ENCODE peak calls at places on chromosomes 2 and 18, in four cellular contexts. G is breast epithelium, R is right atrium auricular region, H is cardiac muscle cell. W is an unnamed sample.

GRCh38 chr18:46054956-46055831 is 16.9 kb downstream of the PSTPIP2 start:
- DNase-seq in G (no peak), R (no peak), H (no peak), W (no peak)

GRCh38 chr2:42879913-42880737 is 87.7 kb upstream of the HAAO start:
- DNase-seq in G (peak; percentile 17), R (no peak), H (no peak), W (no peak)

GRCh38 chr2:44137872-44138551 is 30.7 kb upstream of the PPM1B start:
- DNase-seq in G (no peak), R (no peak), H (no peak), W (no peak)

GRCh38 chr2:31011565-31011964 is 126.7 kb downstream of the GALNT14 start:
- DNase-seq in G (no peak), R (no peak), H (no peak), W (no peak)

GRCh38 chr2:72220170-72220569 is 72.5 kb upstream of the CYP26B1 start:
- DNase-seq in G (no peak), R (no peak), H (peak; percentile 42), W (peak; percentile 16)

GRCh38 chr2:43220982-43221659 is 5.3 kb downstream of the ZFP36L2 start:
- DNase-seq in G (peak; percentile 48), R (peak; percentile 77), H (no peak), W (peak; percentile 44)

GRCh38 chr2:66839551-66840320 is 404.8 kb downstream of the MEIS1 start:
- DNase-seq in G (no peak), R (no peak), H (no peak), W (no peak)

GRCh38 chr2:43070676-43071491 is 155.5 kb downstream of the ZFP36L2 start:
- DNase-seq in G (no peak), R (no peak), H (no peak), W (no peak)

GRCh38 chr2:44429034-44429433 is 67.3 kb downstream of the CAMKMT start:
- DNase-seq in G (no peak), R (no peak), H (no peak), W (no peak)

GRCh38 chr18:7512326-7512725 is 54.8 kb upstream of the PTPRM start:
- DNase-seq in G (no peak), R (no peak), H (no peak), W (no peak)

GRCh38 chr18:8957731-8958130 is 144.8 kb upstream of the NDUFV2 start:
- DNase-seq in G (no peak), R (no peak), H (no peak), W (no peak)

GRCh38 chr2:20438334-20439192 is 8.3 kb upstream of the RHOB start:
- DNase-seq in G (no peak), R (peak; percentile 82), H (no peak), W (no peak)

GRCh38 chr2:203858176-203858575 is 9.4 kb upstream of the CTLA4 start:
- DNase-seq in G (no peak), R (no peak), H (no peak), W (no peak)

GRCh38 chr2:206858972-206859739 is 80.2 kb upstream of the CPO start:
- DNase-seq in G (no peak), R (no peak), H (no peak), W (no peak)

GRCh38 chr2:233418761-233419625 is 64.7 kb downstream of the DGKD start:
- DNase-seq in G (no peak), R (peak; percentile 82), H (peak; percentile 31), W (peak; percentile 84)

GRCh38 chr2:3442185-3442584 is 62.7 kb downstream of the TRAPPC12 start:
- DNase-seq in G (no peak), R (no peak), H (no peak), W (peak; percentile 82)

GRCh38 chr2:175207741-175208438 is 26.4 kb upstream of the ATP5MC3 start:
- DNase-seq in G (no peak), R (peak; percentile 63), H (no peak), W (no peak)

GRCh38 chr2:239769574-239770145 is 255.5 kb downstream of the NDUFA10 start:
- DNase-seq in G (no peak), R (no peak), H (no peak), W (no peak)

GRCh38 chr2:30217644-30218361 is 13.5 kb upstream of the LBH start:
- DNase-seq in G (peak; percentile 64), R (no peak), H (no peak), W (no peak)

GRCh38 chr2:137715731-137716191 is 248.5 kb upstream of the HNMT start:
- DNase-seq in G (no peak), R (no peak), H (no peak), W (no peak)

GRCh38 chr2:70002241-70002896 is 40.9 kb upstream of the ASPRV1 start:
- DNase-seq in G (no peak), R (no peak), H (no peak), W (peak; percentile 14)

GRCh38 chr18:57502624-57503023 is 67.5 kb downstream of the ONECUT2 start:
- DNase-seq in G (no peak), R (no peak), H (no peak), W (no peak)

GRCh38 chr18:57497372-57498294 is 62.5 kb downstream of the ONECUT2 start:
- DNase-seq in G (no peak), R (no peak), H (peak; percentile 44), W (no peak)

GRCh38 chr18:57498857-57499256 is 63.7 kb downstream of the ONECUT2 start:
- DNase-seq in G (no peak), R (no peak), H (no peak), W (no peak)
- H3K4me3 ChIP-seq in G (no peak overlapping the region), R (no peak overlapping the region), H (no peak overlapping the region), W (no peak overlapping the region)

GRCh38 chr2:23203383-23203782 is 181.6 kb upstream of the KLHL29 start:
- DNase-seq in G (no peak), R (no peak), H (no peak), W (no peak)

GRCh38 chr2:23200056-23200455 is 184.9 kb upstream of the KLHL29 start:
- DNase-seq in G (no peak), R (no peak), H (no peak), W (no peak)

GRCh38 chr2:23200460-23201113 is 184.4 kb upstream of the KLHL29 start:
- DNase-seq in G (no peak), R (no peak), H (no peak), W (no peak)

GRCh38 chr2:23198316-23199114 is 186.5 kb upstream of the KLHL29 start:
- DNase-seq in G (no peak), R (no peak), H (no peak), W (no peak)

DNA sequence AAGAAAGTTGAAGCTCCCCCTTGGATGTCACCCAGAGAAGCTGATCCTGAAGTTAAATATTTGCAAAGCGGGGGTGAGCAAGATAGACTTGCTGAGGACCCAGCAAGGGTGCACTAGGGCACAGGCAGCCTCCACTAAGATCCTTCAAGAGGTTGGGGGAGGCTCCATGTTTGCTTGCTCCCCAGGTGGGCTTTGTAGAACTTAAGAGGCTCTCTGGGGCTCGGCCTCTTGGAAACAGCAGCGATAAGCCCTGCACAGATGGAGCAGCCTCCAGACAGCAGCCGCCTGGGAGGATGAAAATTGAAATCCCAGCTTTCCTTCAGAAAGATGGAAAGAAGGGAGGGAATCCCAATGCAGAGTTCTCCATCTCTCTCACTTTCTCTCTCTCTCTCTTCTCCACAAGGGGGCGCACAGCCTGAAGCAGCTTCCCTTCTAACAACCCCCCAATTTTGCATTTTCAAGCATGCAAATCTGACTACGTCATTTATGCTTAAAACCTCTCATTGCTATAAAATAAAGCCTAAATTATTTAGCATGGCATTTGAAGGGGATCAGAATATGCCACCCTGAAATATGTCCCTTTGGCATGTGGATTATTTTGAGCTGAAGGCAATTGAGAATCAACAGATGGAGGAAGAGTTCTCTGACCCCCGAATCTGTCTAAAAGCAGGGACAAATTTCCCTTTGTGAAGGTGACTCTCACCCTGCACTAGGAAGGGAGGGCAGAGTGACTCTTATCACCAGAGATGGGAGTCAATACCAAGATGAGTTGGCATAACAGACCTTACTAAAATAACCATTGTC is 185.7 kb upstream of the KLHL29 start:
- DNase-seq in G (no peak), R (no peak), H (no peak), W (peak; percentile 42)
- TF ChIP-seq CTCF in G (no peak), R (peak; percentile 21), H (peak; percentile 69), W (peak; percentile 68)

GRCh38 chr2:46300406-46300832 is 3.2 kb downstream of the EPAS1 start:
- DNase-seq in G (no peak), R (peak; percentile 52), H (no peak), W (no peak)
- H3K4me3 ChIP-seq in G (peak overlapping the region; percentile 68), R (peak overlapping the region; percentile 90), H (no peak overlapping the region), W (no peak overlapping the region)

GRCh38 chr2:100161940-100162620 is 19.7 kb upstream of the AFF3 start:
- DNase-seq in G (no peak), R (no peak), H (no peak), W (no peak)

GRCh38 chr2:100166701-100167100 is 24.3 kb upstream of the AFF3 start:
- DNase-seq in G (no peak), R (no peak), H (no peak), W (no peak)

GRCh38 chr2:100160396-100160795 is 18.0 kb upstream of the AFF3 start:
- DNase-seq in G (no peak), R (no peak), H (no peak), W (no peak)

GRCh38 chr2:100163605-100164004 is 21.2 kb upstream of the AFF3 start:
- DNase-seq in G (no peak), R (no peak), H (no peak), W (no peak)
- TF ChIP-seq CTCF in G (no peak), R (no peak), H (no peak), W (no peak)

GRCh38 chr2:234495076-234495800 is 1.6 kb downstream of the ARL4C start:
- DNase-seq in G (no peak), R (no peak), H (no peak), W (no peak)

GRCh38 chr2:234495801-234496441 is 960 bp downstream of the ARL4C start:
- DNase-seq in G (peak; percentile 37), R (no peak), H (peak; percentile 35), W (peak; percentile 33)

GRCh38 chr2:234496442-234496834 is 443 bp downstream of the ARL4C start:
- DNase-seq in G (peak; percentile 52), R (no peak), H (no peak), W (peak; percentile 50)

GRCh38 chr2:234496835-234497591 is at the start of gene ARL4C:
- DNase-seq in G (peak; percentile 74), R (no peak), H (peak; percentile 92), W (peak; percentile 61)

GRCh38 chr2:234497592-234498023 is 727 bp upstream of the ARL4C start:
- DNase-seq in G (no peak), R (no peak), H (no peak), W (no peak)
- H3K4me3 ChIP-seq in G (peak overlapping the region; percentile 77), R (peak overlapping the region; percentile 44), H (peak overlapping the region; percentile 50), W (no peak overlapping the region)

GRCh38 chr2:165011199-165011598 is 55.9 kb upstream of the SLC38A11 start:
- DNase-seq in G (no peak), R (no peak), H (no peak), W (no peak)

GRCh38 chr2:165018207-165018606 is 62.9 kb upstream of the SLC38A11 start:
- DNase-seq in G (no peak), R (no peak), H (peak; percentile 24), W (no peak)

GRCh38 chr2:165015052-165015642 is 59.8 kb upstream of the SLC38A11 start:
- DNase-seq in G (no peak), R (no peak), H (peak; percentile 84), W (peak; percentile 77)

GRCh38 chr2:165013944-165014619 is 58.8 kb upstream of the SLC38A11 start:
- DNase-seq in G (no peak), R (no peak), H (no peak), W (peak; percentile 9)

GRCh38 chr2:165016772-165017411 is 61.6 kb upstream of the SLC38A11 start:
- DNase-seq in G (peak; percentile 31), R (no peak), H (peak; percentile 65), W (peak; percentile 56)
- TF ChIP-seq CTCF in G (no peak), R (peak; percentile 73), H (peak; percentile 75), W (peak; percentile 64)

W was measured in GM12865.